ENCODE peak calls at places on chromosomes 2 and 18, in seven cellular contexts. One of them, this sample, is unnamed.
A peak's percentile ranks its signal among the peaks of the same experiment; 100 is the strongest.

GRCh38 chr2:122329266-122329665 is 573.8 kb downstream of the TSN start:
- DNase-seq in choroid plexus epithelial cell: no peak
- DNase-seq in Caco-2: no peak
- DNase-seq in breast epithelium: no peak
- DNase-seq in A549: no peak
- DNase-seq in pancreas: no peak
- DNase-seq in fibroblast of mammary gland: no peak
- DNase-seq in this sample: no peak

GRCh38 chr2:227301523-227301922 is 23.5 kb upstream of the MFF start:
- DNase-seq in choroid plexus epithelial cell: no peak
- DNase-seq in Caco-2: no peak
- DNase-seq in breast epithelium: no peak
- DNase-seq in A549: no peak
- DNase-seq in pancreas: no peak
- DNase-seq in fibroblast of mammary gland: no peak
- DNase-seq in this sample: no peak

GRCh38 chr2:16094851-16095250 is 154.5 kb downstream of the MYCN start:
- DNase-seq in choroid plexus epithelial cell: no peak
- DNase-seq in Caco-2: no peak
- DNase-seq in breast epithelium: no peak
- DNase-seq in A549: no peak
- DNase-seq in pancreas: no peak
- DNase-seq in fibroblast of mammary gland: no peak
- DNase-seq in this sample: no peak

GRCh38 chr2:212361174-212361756 is 177.3 kb downstream of the ERBB4 start:
- DNase-seq in choroid plexus epithelial cell: no peak
- DNase-seq in Caco-2: no peak
- DNase-seq in breast epithelium: no peak
- DNase-seq in A549: no peak
- DNase-seq in pancreas: no peak
- DNase-seq in fibroblast of mammary gland: no peak
- DNase-seq in this sample: no peak

GRCh38 chr2:223465793-223466192 is 136.4 kb downstream of the SCG2 start:
- DNase-seq in choroid plexus epithelial cell: peak; percentile 99
- DNase-seq in Caco-2: no peak
- DNase-seq in breast epithelium: no peak
- DNase-seq in A549: peak; percentile 72
- DNase-seq in pancreas: no peak
- DNase-seq in fibroblast of mammary gland: peak; percentile 100
- DNase-seq in this sample: peak; percentile 32

GRCh38 chr18:75143851-75144250 is 65.1 kb downstream of the PTGR3 start:
- DNase-seq in choroid plexus epithelial cell: no peak
- DNase-seq in Caco-2: no peak
- DNase-seq in breast epithelium: no peak
- DNase-seq in A549: no peak
- DNase-seq in pancreas: no peak
- DNase-seq in fibroblast of mammary gland: no peak
- DNase-seq in this sample: no peak

GRCh38 chr18:8756571-8756970 is 51.2 kb downstream of the MTCL1 start:
- DNase-seq in choroid plexus epithelial cell: no peak
- DNase-seq in Caco-2: no peak
- DNase-seq in breast epithelium: no peak
- DNase-seq in A549: no peak
- DNase-seq in pancreas: no peak
- DNase-seq in fibroblast of mammary gland: no peak
- DNase-seq in this sample: no peak

GRCh38 chr2:133710613-133711012 is 142.3 kb upstream of the NCKAP5 start:
- DNase-seq in choroid plexus epithelial cell: no peak
- DNase-seq in Caco-2: no peak
- DNase-seq in breast epithelium: no peak
- DNase-seq in A549: no peak
- DNase-seq in pancreas: no peak
- DNase-seq in fibroblast of mammary gland: no peak
- DNase-seq in this sample: no peak

GRCh38 chr2:73970850-73971471 is 13.7 kb upstream of the TET3 start:
- DNase-seq in choroid plexus epithelial cell: no peak
- DNase-seq in Caco-2: no peak
- DNase-seq in breast epithelium: peak; percentile 60
- DNase-seq in A549: no peak
- DNase-seq in pancreas: peak; percentile 85
- DNase-seq in fibroblast of mammary gland: peak; percentile 44
- DNase-seq in this sample: peak; percentile 83

GRCh38 chr2:219058541-219059374 is 2.0 kb downstream of the IHH start:
- DNase-seq in choroid plexus epithelial cell: no peak
- DNase-seq in Caco-2: peak; percentile 93
- DNase-seq in breast epithelium: no peak
- DNase-seq in A549: no peak
- DNase-seq in pancreas: peak; percentile 90
- DNase-seq in fibroblast of mammary gland: no peak
- DNase-seq in this sample: peak; percentile 77

GRCh38 chr2:96800061-96800761 is 15.9 kb upstream of the CNNM3 start:
- DNase-seq in choroid plexus epithelial cell: no peak
- DNase-seq in Caco-2: no peak
- DNase-seq in breast epithelium: no peak
- DNase-seq in A549: no peak
- DNase-seq in pancreas: no peak
- DNase-seq in fibroblast of mammary gland: no peak
- DNase-seq in this sample: no peak

GRCh38 chr18:41842886-41843285 is 112.1 kb upstream of the PIK3C3 start:
- DNase-seq in choroid plexus epithelial cell: peak; percentile 23
- DNase-seq in Caco-2: no peak
- DNase-seq in breast epithelium: no peak
- DNase-seq in A549: no peak
- DNase-seq in pancreas: no peak
- DNase-seq in fibroblast of mammary gland: peak; percentile 67
- DNase-seq in this sample: no peak

GRCh38 chr2:100453853-100454252 is 16.4 kb upstream of the NMS start:
- DNase-seq in choroid plexus epithelial cell: no peak
- DNase-seq in Caco-2: no peak
- DNase-seq in breast epithelium: no peak
- DNase-seq in A549: no peak
- DNase-seq in pancreas: no peak
- DNase-seq in fibroblast of mammary gland: no peak
- DNase-seq in this sample: no peak

GRCh38 chr2:144426981-144427479 is 92.9 kb downstream of the ZEB2 start:
- DNase-seq in choroid plexus epithelial cell: peak; percentile 82
- DNase-seq in Caco-2: no peak
- DNase-seq in breast epithelium: no peak
- DNase-seq in A549: peak; percentile 11
- DNase-seq in pancreas: no peak
- DNase-seq in fibroblast of mammary gland: peak; percentile 78
- DNase-seq in this sample: no peak

GRCh38 chr18:76491801-76492668 is 3.0 kb downstream of the ZNF516 start:
- DNase-seq in choroid plexus epithelial cell: peak; percentile 41
- DNase-seq in Caco-2: peak; percentile 12
- DNase-seq in breast epithelium: no peak
- DNase-seq in A549: peak; percentile 40
- DNase-seq in pancreas: peak; percentile 73
- DNase-seq in fibroblast of mammary gland: peak; percentile 39
- DNase-seq in this sample: peak; percentile 71

GRCh38 chr2:201858781-201859180 is 52.4 kb downstream of the CDK15 start:
- DNase-seq in choroid plexus epithelial cell: no peak
- DNase-seq in Caco-2: no peak
- DNase-seq in breast epithelium: no peak
- DNase-seq in A549: no peak
- DNase-seq in pancreas: no peak
- DNase-seq in fibroblast of mammary gland: peak; percentile 67
- DNase-seq in this sample: peak; percentile 11

GRCh38 chr18:74137920-74138538 is 9.6 kb downstream of the FBXO15 start:
- DNase-seq in choroid plexus epithelial cell: no peak
- DNase-seq in Caco-2: no peak
- DNase-seq in breast epithelium: no peak
- DNase-seq in A549: no peak
- DNase-seq in pancreas: no peak
- DNase-seq in fibroblast of mammary gland: no peak
- DNase-seq in this sample: no peak

GRCh38 chr2:238160206-238161129 is 1.7 kb downstream of the ERFE start:
- DNase-seq in choroid plexus epithelial cell: no peak
- DNase-seq in Caco-2: peak; percentile 16
- DNase-seq in breast epithelium: no peak
- DNase-seq in A549: peak; percentile 34
- DNase-seq in pancreas: peak; percentile 49
- DNase-seq in fibroblast of mammary gland: no peak
- DNase-seq in this sample: peak; percentile 43
- TF ChIP-seq CTCF in choroid plexus epithelial cell: peak; percentile 30
- TF ChIP-seq CTCF in Caco-2: peak; percentile 3
- TF ChIP-seq CTCF in breast epithelium: no peak
- TF ChIP-seq CTCF in A549: peak; percentile 42
- TF ChIP-seq CTCF in pancreas: no peak
- TF ChIP-seq CTCF in fibroblast of mammary gland: peak; percentile 7
- TF ChIP-seq CTCF in this sample: no peak

GRCh38 chr18:658947-659533 is 1.6 kb downstream of the TYMS start:
- DNase-seq in choroid plexus epithelial cell: no peak
- DNase-seq in Caco-2: no peak
- DNase-seq in breast epithelium: no peak
- DNase-seq in A549: no peak
- DNase-seq in pancreas: no peak
- DNase-seq in fibroblast of mammary gland: no peak
- DNase-seq in this sample: no peak
- H3K4me3 ChIP-seq in choroid plexus epithelial cell: no peak overlapping the region
- H3K4me3 ChIP-seq in Caco-2: peak overlapping the region; percentile 82
- H3K4me3 ChIP-seq in breast epithelium: no peak overlapping the region
- H3K4me3 ChIP-seq in A549: peak overlapping the region; percentile 73
- H3K4me3 ChIP-seq in pancreas: no peak overlapping the region
- H3K4me3 ChIP-seq in fibroblast of mammary gland: peak overlapping the region; percentile 78
- H3K4me3 ChIP-seq in this sample: no peak overlapping the region

DNA sequence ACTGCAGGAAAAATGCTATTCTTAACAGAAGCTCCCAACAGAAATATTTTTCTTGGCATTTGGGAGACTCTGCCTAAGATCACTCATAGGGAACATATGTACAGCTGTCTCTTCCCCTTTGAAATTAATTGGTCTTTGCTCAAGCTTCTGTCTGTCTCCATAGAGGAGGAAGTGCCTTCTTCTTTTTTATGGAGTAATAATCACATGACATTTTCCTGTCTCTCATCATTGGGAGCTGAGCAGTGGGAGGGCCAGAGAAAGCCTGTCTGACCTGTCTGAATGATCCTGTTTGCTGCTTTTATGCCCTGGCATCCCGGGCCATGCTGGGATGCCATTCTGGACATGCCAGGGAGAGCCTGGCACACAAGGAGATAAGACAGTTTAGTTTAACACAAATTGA is 145.6 kb downstream of the AQP4 start:
- DNase-seq in choroid plexus epithelial cell: no peak
- DNase-seq in Caco-2: no peak
- DNase-seq in breast epithelium: no peak
- DNase-seq in A549: no peak
- DNase-seq in pancreas: no peak
- DNase-seq in fibroblast of mammary gland: no peak
- DNase-seq in this sample: no peak
- TF ChIP-seq CTCF in choroid plexus epithelial cell: no peak
- TF ChIP-seq CTCF in Caco-2: no peak
- TF ChIP-seq CTCF in breast epithelium: no peak
- TF ChIP-seq CTCF in A549: no peak
- TF ChIP-seq CTCF in pancreas: no peak
- TF ChIP-seq CTCF in fibroblast of mammary gland: no peak
- TF ChIP-seq CTCF in this sample: no peak

DNA sequence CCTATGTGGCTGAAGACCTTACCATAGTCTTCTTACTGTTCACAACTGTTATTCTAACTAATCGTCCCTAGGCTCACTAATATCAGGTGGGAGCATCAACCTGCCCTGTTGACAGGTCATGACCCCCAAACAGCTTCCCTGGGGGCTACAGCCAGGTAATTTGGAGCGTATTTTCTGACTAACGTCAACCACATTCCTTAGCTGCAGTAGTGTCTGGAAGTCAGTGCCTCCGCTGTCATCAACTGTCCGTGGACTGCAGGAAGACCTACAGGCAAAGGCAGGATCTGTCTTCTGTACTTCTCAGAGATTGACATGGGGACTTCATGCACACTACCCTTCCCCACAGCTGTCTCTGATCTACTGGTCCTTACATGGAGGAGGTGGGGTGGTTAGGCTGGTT is 456.9 kb downstream of the BCL11A start:
- DNase-seq in choroid plexus epithelial cell: no peak
- DNase-seq in Caco-2: no peak
- DNase-seq in breast epithelium: no peak
- DNase-seq in A549: no peak
- DNase-seq in pancreas: no peak
- DNase-seq in fibroblast of mammary gland: no peak
- DNase-seq in this sample: no peak
- H3K4me3 ChIP-seq in choroid plexus epithelial cell: no peak overlapping the region
- H3K4me3 ChIP-seq in Caco-2: no peak overlapping the region
- H3K4me3 ChIP-seq in breast epithelium: no peak overlapping the region
- H3K4me3 ChIP-seq in A549: no peak overlapping the region
- H3K4me3 ChIP-seq in pancreas: no peak overlapping the region
- H3K4me3 ChIP-seq in fibroblast of mammary gland: no peak overlapping the region
- H3K4me3 ChIP-seq in this sample: no peak overlapping the region

DNA sequence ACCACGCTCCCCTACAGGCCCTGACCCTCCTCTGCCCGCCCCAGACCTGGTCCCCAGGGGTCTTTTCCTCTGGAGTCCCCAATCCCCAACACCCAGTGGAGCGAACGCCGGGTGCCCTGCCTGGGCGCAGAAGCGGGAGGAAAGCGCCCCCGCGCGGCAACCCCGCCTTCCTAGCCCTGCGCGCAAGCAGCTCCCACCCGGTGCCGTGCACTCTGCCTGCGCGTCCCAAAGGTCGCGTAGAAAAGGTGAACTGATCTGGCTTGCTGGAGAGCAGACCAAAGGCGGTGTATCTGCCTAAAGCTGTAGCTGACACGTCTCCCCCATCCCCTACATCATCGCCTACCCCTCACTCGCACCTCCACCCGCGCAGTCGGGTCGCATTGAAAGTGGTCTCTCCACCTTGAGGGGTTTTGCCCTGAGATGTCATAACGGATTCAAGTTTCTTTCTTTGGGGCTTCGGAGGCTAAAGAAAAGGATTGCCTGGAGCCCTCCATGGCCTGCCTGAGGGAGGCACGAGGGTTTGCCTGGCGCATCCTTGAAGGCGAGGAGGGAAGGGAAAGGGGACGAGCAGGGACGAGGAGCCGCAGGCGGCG is 5.7 kb downstream of the GAD1 start:
- DNase-seq in choroid plexus epithelial cell: no peak
- DNase-seq in Caco-2: no peak
- DNase-seq in breast epithelium: no peak
- DNase-seq in A549: peak; percentile 37
- DNase-seq in pancreas: no peak
- DNase-seq in fibroblast of mammary gland: no peak
- DNase-seq in this sample: no peak
- TF ChIP-seq CTCF in choroid plexus epithelial cell: no peak
- TF ChIP-seq CTCF in Caco-2: no peak
- TF ChIP-seq CTCF in breast epithelium: no peak
- TF ChIP-seq CTCF in A549: peak; percentile 43
- TF ChIP-seq CTCF in pancreas: no peak
- TF ChIP-seq CTCF in fibroblast of mammary gland: no peak
- TF ChIP-seq CTCF in this sample: no peak

GRCh38 chr18:48390641-48391040 is 18.5 kb downstream of the ZBTB7C start:
- DNase-seq in choroid plexus epithelial cell: no peak
- DNase-seq in Caco-2: no peak
- DNase-seq in breast epithelium: no peak
- DNase-seq in A549: no peak
- DNase-seq in pancreas: no peak
- DNase-seq in fibroblast of mammary gland: no peak
- DNase-seq in this sample: no peak

GRCh38 chr18:48387300-48387699 is 21.9 kb downstream of the ZBTB7C start:
- DNase-seq in choroid plexus epithelial cell: no peak
- DNase-seq in Caco-2: no peak
- DNase-seq in breast epithelium: no peak
- DNase-seq in A549: no peak
- DNase-seq in pancreas: no peak
- DNase-seq in fibroblast of mammary gland: no peak
- DNase-seq in this sample: no peak

GRCh38 chr18:48388478-48388877 is 20.7 kb downstream of the ZBTB7C start:
- DNase-seq in choroid plexus epithelial cell: no peak
- DNase-seq in Caco-2: no peak
- DNase-seq in breast epithelium: no peak
- DNase-seq in A549: peak; percentile 34
- DNase-seq in pancreas: no peak
- DNase-seq in fibroblast of mammary gland: no peak
- DNase-seq in this sample: no peak

GRCh38 chr18:48385595-48385994 is 23.6 kb downstream of the ZBTB7C start:
- DNase-seq in choroid plexus epithelial cell: no peak
- DNase-seq in Caco-2: no peak
- DNase-seq in breast epithelium: no peak
- DNase-seq in A549: no peak
- DNase-seq in pancreas: no peak
- DNase-seq in fibroblast of mammary gland: no peak
- DNase-seq in this sample: no peak
- H3K4me3 ChIP-seq in choroid plexus epithelial cell: no peak overlapping the region
- H3K4me3 ChIP-seq in Caco-2: no peak overlapping the region
- H3K4me3 ChIP-seq in breast epithelium: no peak overlapping the region
- H3K4me3 ChIP-seq in A549: no peak overlapping the region
- H3K4me3 ChIP-seq in pancreas: no peak overlapping the region
- H3K4me3 ChIP-seq in fibroblast of mammary gland: no peak overlapping the region
- H3K4me3 ChIP-seq in this sample: no peak overlapping the region

This sample was measured in mucosa of descending colon.